ENCODE peak calls at places on chromosome 15, in nine cellular contexts. One of them, this sample, is unnamed.

GRCh38 chr15:76903251-76903681 is 1.9 kb downstream of the SCAPER start:
- DNase-seq in fibroblast of pulmonary artery: peak; percentile 49
- DNase-seq in tibial nerve: no peak
- DNase-seq in A549: no peak
- DNase-seq in naive thymus-derived CD4-positive, alpha-beta T cell: no peak
- DNase-seq in cardiac fibroblast: peak; percentile 58
- DNase-seq in SK-N-SH: peak; percentile 50
- DNase-seq in right cardiac atrium: no peak
- DNase-seq in adrenal gland: no peak
- DNase-seq in this sample: peak; percentile 5

GRCh38 chr15:68379058-68379758 is 52.8 kb downstream of the ITGA11 start:
- DNase-seq in adrenal gland: peak; percentile 35
- DNase-seq in SK-N-SH: no peak
- DNase-seq in fibroblast of pulmonary artery: no peak
- DNase-seq in naive thymus-derived CD4-positive, alpha-beta T cell: no peak
- DNase-seq in right cardiac atrium: no peak
- DNase-seq in cardiac fibroblast: no peak
- DNase-seq in A549: no peak
- DNase-seq in tibial nerve: no peak
- DNase-seq in this sample: no peak

GRCh38 chr15:33160054-33160453 is 34.5 kb downstream of the FMN1 start:
- DNase-seq in adrenal gland: no peak
- DNase-seq in cardiac fibroblast: no peak
- DNase-seq in fibroblast of pulmonary artery: no peak
- DNase-seq in naive thymus-derived CD4-positive, alpha-beta T cell: no peak
- DNase-seq in right cardiac atrium: no peak
- DNase-seq in A549: no peak
- DNase-seq in tibial nerve: no peak
- DNase-seq in SK-N-SH: peak; percentile 34
- DNase-seq in this sample: no peak

GRCh38 chr15:79529441-79529840 is 97.3 kb downstream of the MINAR1 start:
- DNase-seq in fibroblast of pulmonary artery: no peak
- DNase-seq in A549: no peak
- DNase-seq in cardiac fibroblast: no peak
- DNase-seq in right cardiac atrium: no peak
- DNase-seq in SK-N-SH: no peak
- DNase-seq in adrenal gland: no peak
- DNase-seq in naive thymus-derived CD4-positive, alpha-beta T cell: no peak
- DNase-seq in tibial nerve: no peak
- DNase-seq in this sample: no peak

GRCh38 chr15:57135800-57136199 is 217.4 kb downstream of the TCF12 start:
- DNase-seq in A549: no peak
- DNase-seq in adrenal gland: no peak
- DNase-seq in cardiac fibroblast: no peak
- DNase-seq in fibroblast of pulmonary artery: no peak
- DNase-seq in naive thymus-derived CD4-positive, alpha-beta T cell: no peak
- DNase-seq in SK-N-SH: no peak
- DNase-seq in right cardiac atrium: no peak
- DNase-seq in tibial nerve: no peak
- DNase-seq in this sample: no peak

GRCh38 chr15:39287322-39288195 is 293.3 kb upstream of the THBS1 start:
- DNase-seq in fibroblast of pulmonary artery: peak; percentile 48
- DNase-seq in adrenal gland: no peak
- DNase-seq in A549: no peak
- DNase-seq in right cardiac atrium: no peak
- DNase-seq in naive thymus-derived CD4-positive, alpha-beta T cell: no peak
- DNase-seq in cardiac fibroblast: peak; percentile 65
- DNase-seq in SK-N-SH: no peak
- DNase-seq in tibial nerve: no peak
- DNase-seq in this sample: no peak

GRCh38 chr15:71649894-71650293 is 160.5 kb upstream of the NR2E3 start:
- DNase-seq in A549: no peak
- DNase-seq in naive thymus-derived CD4-positive, alpha-beta T cell: no peak
- DNase-seq in adrenal gland: no peak
- DNase-seq in fibroblast of pulmonary artery: no peak
- DNase-seq in cardiac fibroblast: no peak
- DNase-seq in right cardiac atrium: no peak
- DNase-seq in tibial nerve: no peak
- DNase-seq in SK-N-SH: no peak
- DNase-seq in this sample: no peak

GRCh38 chr15:101060576-101061551 is 141.7 kb downstream of the LRRK1 start:
- DNase-seq in right cardiac atrium: no peak
- DNase-seq in adrenal gland: peak; percentile 50
- DNase-seq in naive thymus-derived CD4-positive, alpha-beta T cell: no peak
- DNase-seq in cardiac fibroblast: no peak
- DNase-seq in A549: no peak
- DNase-seq in SK-N-SH: no peak
- DNase-seq in tibial nerve: no peak
- DNase-seq in fibroblast of pulmonary artery: no peak
- DNase-seq in this sample: no peak

GRCh38 chr15:76432604-76433003 is 96.0 kb downstream of the ISL2 start:
- DNase-seq in cardiac fibroblast: no peak
- DNase-seq in adrenal gland: no peak
- DNase-seq in fibroblast of pulmonary artery: no peak
- DNase-seq in A549: no peak
- DNase-seq in SK-N-SH: no peak
- DNase-seq in right cardiac atrium: no peak
- DNase-seq in tibial nerve: no peak
- DNase-seq in naive thymus-derived CD4-positive, alpha-beta T cell: no peak
- DNase-seq in this sample: no peak

GRCh38 chr15:67574981-67575632 is 32.6 kb downstream of the MAP2K5 start:
- DNase-seq in SK-N-SH: no peak
- DNase-seq in A549: no peak
- DNase-seq in tibial nerve: no peak
- DNase-seq in right cardiac atrium: no peak
- DNase-seq in naive thymus-derived CD4-positive, alpha-beta T cell: no peak
- DNase-seq in fibroblast of pulmonary artery: no peak
- DNase-seq in adrenal gland: no peak
- DNase-seq in cardiac fibroblast: no peak
- DNase-seq in this sample: no peak

GRCh38 chr15:57692709-57693108 is 13.8 kb upstream of the POLR2M start:
- DNase-seq in fibroblast of pulmonary artery: peak; percentile 85
- DNase-seq in cardiac fibroblast: peak; percentile 81
- DNase-seq in adrenal gland: no peak
- DNase-seq in right cardiac atrium: no peak
- DNase-seq in tibial nerve: no peak
- DNase-seq in SK-N-SH: no peak
- DNase-seq in A549: no peak
- DNase-seq in naive thymus-derived CD4-positive, alpha-beta T cell: no peak
- DNase-seq in this sample: peak; percentile 47

GRCh38 chr15:67144609-67145306 is 79.4 kb downstream of the SMAD3 start:
- DNase-seq in fibroblast of pulmonary artery: peak; percentile 93
- DNase-seq in naive thymus-derived CD4-positive, alpha-beta T cell: no peak
- DNase-seq in adrenal gland: no peak
- DNase-seq in cardiac fibroblast: peak; percentile 88
- DNase-seq in tibial nerve: no peak
- DNase-seq in SK-N-SH: no peak
- DNase-seq in right cardiac atrium: peak; percentile 35
- DNase-seq in A549: no peak
- DNase-seq in this sample: peak; percentile 78

GRCh38 chr15:47794266-47794914 is 77.1 kb downstream of the SEMA6D start:
- DNase-seq in adrenal gland: no peak
- DNase-seq in fibroblast of pulmonary artery: no peak
- DNase-seq in naive thymus-derived CD4-positive, alpha-beta T cell: no peak
- DNase-seq in A549: no peak
- DNase-seq in right cardiac atrium: no peak
- DNase-seq in tibial nerve: no peak
- DNase-seq in cardiac fibroblast: no peak
- DNase-seq in SK-N-SH: no peak
- DNase-seq in this sample: no peak

GRCh38 chr15:91882858-91883586 is 29.5 kb downstream of the SLCO3A1 start:
- DNase-seq in SK-N-SH: no peak
- DNase-seq in naive thymus-derived CD4-positive, alpha-beta T cell: no peak
- DNase-seq in right cardiac atrium: no peak
- DNase-seq in adrenal gland: no peak
- DNase-seq in tibial nerve: no peak
- DNase-seq in A549: no peak
- DNase-seq in cardiac fibroblast: no peak
- DNase-seq in fibroblast of pulmonary artery: no peak
- DNase-seq in this sample: no peak

GRCh38 chr15:43070249-43070648 is 35.6 kb downstream of the UBR1 start:
- DNase-seq in right cardiac atrium: no peak
- DNase-seq in A549: no peak
- DNase-seq in cardiac fibroblast: no peak
- DNase-seq in fibroblast of pulmonary artery: no peak
- DNase-seq in naive thymus-derived CD4-positive, alpha-beta T cell: no peak
- DNase-seq in adrenal gland: no peak
- DNase-seq in tibial nerve: no peak
- DNase-seq in SK-N-SH: no peak
- DNase-seq in this sample: no peak

GRCh38 chr15:43071451-43071850 is 34.4 kb downstream of the UBR1 start:
- DNase-seq in tibial nerve: no peak
- DNase-seq in naive thymus-derived CD4-positive, alpha-beta T cell: no peak
- DNase-seq in right cardiac atrium: no peak
- DNase-seq in fibroblast of pulmonary artery: no peak
- DNase-seq in SK-N-SH: no peak
- DNase-seq in adrenal gland: no peak
- DNase-seq in A549: no peak
- DNase-seq in cardiac fibroblast: no peak
- DNase-seq in this sample: no peak

GRCh38 chr15:43070893-43071292 is 34.9 kb downstream of the UBR1 start:
- DNase-seq in cardiac fibroblast: no peak
- DNase-seq in A549: no peak
- DNase-seq in right cardiac atrium: no peak
- DNase-seq in SK-N-SH: no peak
- DNase-seq in fibroblast of pulmonary artery: no peak
- DNase-seq in tibial nerve: no peak
- DNase-seq in naive thymus-derived CD4-positive, alpha-beta T cell: no peak
- DNase-seq in adrenal gland: no peak
- DNase-seq in this sample: no peak

DNA sequence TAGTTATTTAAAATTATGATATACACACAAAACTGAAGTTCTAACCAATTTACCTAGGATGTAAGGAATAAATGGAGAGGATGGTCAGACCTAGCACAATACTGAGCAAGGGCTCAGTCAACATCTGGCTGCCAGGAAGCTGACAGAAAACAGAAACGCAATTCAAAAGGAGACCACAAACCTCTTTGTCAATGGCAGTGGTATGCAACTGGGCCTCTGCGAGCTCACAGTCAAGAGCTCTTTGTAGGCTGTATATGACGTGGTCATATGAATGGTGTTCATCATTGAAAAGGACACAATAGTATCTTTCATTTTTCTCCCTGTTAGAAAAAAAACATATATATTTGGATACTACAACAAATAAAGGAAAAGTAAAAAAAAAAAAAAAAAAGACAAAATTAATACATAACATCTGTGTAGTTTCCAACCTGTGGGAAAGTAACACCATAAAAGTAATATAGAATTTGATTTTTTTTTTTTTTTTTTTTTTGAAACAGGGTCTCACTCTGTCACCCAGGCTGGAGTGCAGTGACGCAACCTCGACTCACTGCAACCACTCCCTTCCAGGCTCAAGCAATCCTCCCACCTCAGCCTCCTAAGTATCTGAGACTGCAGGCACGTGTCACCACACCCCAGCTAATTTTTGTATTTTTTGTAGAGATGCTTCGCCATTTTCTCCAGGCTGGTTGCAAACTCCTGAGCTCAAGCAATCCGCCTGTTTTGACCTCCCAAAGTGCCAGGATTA is 37.9 kb downstream of the UBR1 start:
- DNase-seq in fibroblast of pulmonary artery: peak; percentile 29
- DNase-seq in A549: no peak
- DNase-seq in cardiac fibroblast: peak; percentile 70
- DNase-seq in tibial nerve: no peak
- DNase-seq in SK-N-SH: no peak
- DNase-seq in naive thymus-derived CD4-positive, alpha-beta T cell: no peak
- DNase-seq in right cardiac atrium: no peak
- DNase-seq in adrenal gland: no peak
- DNase-seq in this sample: peak; percentile 4
- H3K4me3 ChIP-seq in fibroblast of pulmonary artery: no peak overlapping the region
- H3K4me3 ChIP-seq in A549: no peak overlapping the region
- H3K4me3 ChIP-seq in cardiac fibroblast: no peak overlapping the region
- H3K4me3 ChIP-seq in tibial nerve: no peak overlapping the region
- H3K4me3 ChIP-seq in SK-N-SH: no peak overlapping the region
- H3K4me3 ChIP-seq in naive thymus-derived CD4-positive, alpha-beta T cell: no peak overlapping the region
- H3K4me3 ChIP-seq in right cardiac atrium: no peak overlapping the region
- H3K4me3 ChIP-seq in adrenal gland: no peak overlapping the region
- H3K4me3 ChIP-seq in this sample: no peak overlapping the region

DNA sequence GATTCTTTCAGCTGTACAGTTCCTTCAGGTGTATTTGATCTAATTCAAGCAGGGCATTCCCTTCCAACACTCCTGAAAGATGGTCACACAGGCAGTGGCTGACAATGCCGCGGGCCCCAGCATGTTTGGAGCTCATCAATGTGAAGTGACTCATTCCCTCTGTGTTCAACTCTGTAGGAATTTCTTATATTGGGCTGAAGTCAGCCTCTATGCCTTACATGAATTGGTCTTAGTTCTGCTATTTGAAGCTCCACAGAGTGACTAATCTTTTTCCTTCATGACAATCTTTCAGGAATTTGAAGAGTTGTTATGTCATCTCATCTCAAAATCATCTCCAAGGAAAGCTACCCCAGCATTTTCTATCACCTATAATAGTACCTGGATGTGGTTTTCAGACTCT is 142.5 kb upstream of the C2CD4B start:
- DNase-seq in tibial nerve: no peak
- DNase-seq in adrenal gland: no peak
- DNase-seq in fibroblast of pulmonary artery: peak; percentile 32
- DNase-seq in right cardiac atrium: no peak
- DNase-seq in naive thymus-derived CD4-positive, alpha-beta T cell: no peak
- DNase-seq in A549: no peak
- DNase-seq in cardiac fibroblast: peak; percentile 74
- DNase-seq in SK-N-SH: no peak
- DNase-seq in this sample: peak; percentile 27
- H3K4me3 ChIP-seq in tibial nerve: no peak overlapping the region
- H3K4me3 ChIP-seq in adrenal gland: no peak overlapping the region
- H3K4me3 ChIP-seq in fibroblast of pulmonary artery: no peak overlapping the region
- H3K4me3 ChIP-seq in right cardiac atrium: no peak overlapping the region
- H3K4me3 ChIP-seq in naive thymus-derived CD4-positive, alpha-beta T cell: no peak overlapping the region
- H3K4me3 ChIP-seq in A549: no peak overlapping the region
- H3K4me3 ChIP-seq in cardiac fibroblast: no peak overlapping the region
- H3K4me3 ChIP-seq in SK-N-SH: peak overlapping the region; percentile 17
- H3K4me3 ChIP-seq in this sample: no peak overlapping the region

GRCh38 chr15:65421360-65422215 is 1.2 kb downstream of the IGDCC4 start:
- DNase-seq in naive thymus-derived CD4-positive, alpha-beta T cell: no peak
- DNase-seq in tibial nerve: no peak
- DNase-seq in cardiac fibroblast: no peak
- DNase-seq in fibroblast of pulmonary artery: no peak
- DNase-seq in A549: no peak
- DNase-seq in adrenal gland: peak; percentile 71
- DNase-seq in right cardiac atrium: peak; percentile 30
- DNase-seq in SK-N-SH: peak; percentile 62
- DNase-seq in this sample: no peak
- H3K4me3 ChIP-seq in naive thymus-derived CD4-positive, alpha-beta T cell: no peak overlapping the region
- H3K4me3 ChIP-seq in tibial nerve: peak overlapping the region; percentile 42
- H3K4me3 ChIP-seq in cardiac fibroblast: peak overlapping the region; percentile 33
- H3K4me3 ChIP-seq in fibroblast of pulmonary artery: peak overlapping the region; percentile 41
- H3K4me3 ChIP-seq in A549: peak overlapping the region; percentile 74
- H3K4me3 ChIP-seq in adrenal gland: peak overlapping the region; percentile 77
- H3K4me3 ChIP-seq in right cardiac atrium: peak overlapping the region; percentile 69
- H3K4me3 ChIP-seq in SK-N-SH: peak overlapping the region; percentile 75
- H3K4me3 ChIP-seq in this sample: peak overlapping the region; percentile 66

DNA sequence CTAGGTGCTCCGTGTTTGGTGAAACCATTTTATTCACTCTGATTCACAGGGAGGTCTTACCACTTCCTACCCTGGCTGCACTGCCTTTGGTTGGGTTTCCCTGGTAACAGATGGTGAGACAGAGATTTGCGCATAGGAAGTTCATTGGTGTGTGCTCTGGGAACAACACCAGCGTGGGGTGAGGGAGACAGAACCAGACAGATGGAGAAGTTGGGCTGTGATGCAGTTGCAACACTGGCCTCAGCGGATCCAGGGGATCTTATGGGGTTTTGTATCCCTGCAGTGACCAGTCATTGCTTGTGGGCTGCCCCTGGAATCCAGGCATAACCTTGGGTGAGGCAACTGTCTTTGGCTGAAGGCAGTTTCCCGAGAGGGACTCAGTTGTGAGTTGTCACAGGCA is 12.5 kb upstream of the IL16 start:
- DNase-seq in fibroblast of pulmonary artery: no peak
- DNase-seq in A549: no peak
- DNase-seq in adrenal gland: no peak
- DNase-seq in SK-N-SH: no peak
- DNase-seq in right cardiac atrium: peak; percentile 35
- DNase-seq in tibial nerve: no peak
- DNase-seq in naive thymus-derived CD4-positive, alpha-beta T cell: no peak
- DNase-seq in cardiac fibroblast: peak; percentile 56
- DNase-seq in this sample: no peak
- H3K4me3 ChIP-seq in fibroblast of pulmonary artery: no peak overlapping the region
- H3K4me3 ChIP-seq in A549: no peak overlapping the region
- H3K4me3 ChIP-seq in adrenal gland: peak overlapping the region; percentile 33
- H3K4me3 ChIP-seq in SK-N-SH: no peak overlapping the region
- H3K4me3 ChIP-seq in right cardiac atrium: no peak overlapping the region
- H3K4me3 ChIP-seq in tibial nerve: peak overlapping the region; percentile 35
- H3K4me3 ChIP-seq in naive thymus-derived CD4-positive, alpha-beta T cell: no peak overlapping the region
- H3K4me3 ChIP-seq in cardiac fibroblast: no peak overlapping the region
- H3K4me3 ChIP-seq in this sample: no peak overlapping the region